ENCODE peak calls at places on chromosomes 5 and 9, in nine cellular contexts. Q is stimulated activated CD4-positive, alpha-beta T cell treated with anti-CD3 and anti-CD28 coated beads, Interleukin-1b, Interleukin-23, amount 100 ng/mL, for 24 hours; J is CD4-positive, alpha-beta T cell; B is KG1; C is mesothelial cell of epicardium; X is colonic mucosa; G is Calu3; W is M059J; F is T-helper 9 cell. P is an unnamed sample.

GRCh38 chr9:28024616-28025147 is 451.4 kb upstream of the C9orf72 start:
- DNase-seq in Q (no peak), J (no peak), B (no peak), C (no peak), X (no peak), G (no peak), W (no peak), F (no peak), P (no peak)

GRCh38 chr5:167804512-167805220 is 486.8 kb upstream of the WWC1 start:
- DNase-seq in Q (no peak), J (no peak), B (no peak), C (no peak), X (no peak), G (no peak), W (no peak), F (no peak), P (no peak)

GRCh38 chr5:39156082-39156481 is 63.3 kb downstream of the FYB1 start:
- DNase-seq in Q (no peak), J (no peak), B (no peak), C (no peak), X (no peak), G (no peak), W (no peak), F (no peak), P (no peak)

GRCh38 chr5:79795764-79796398 is 106.2 kb downstream of the CMYA5 start:
- DNase-seq in Q (no peak), J (no peak), B (no peak), C (no peak), X (no peak), G (peak), W (peak), F (no peak), P (no peak)

GRCh38 chr5:68332546-68332945 is 117.0 kb downstream of the PIK3R1 start:
- DNase-seq in Q (no peak), J (no peak), B (no peak), C (no peak), X (no peak), G (no peak), W (peak), F (no peak), P (no peak)

GRCh38 chr5:169914766-169915165 is 65.5 kb downstream of the INSYN2B start:
- DNase-seq in Q (no peak), J (no peak), B (no peak), C (peak), X (no peak), G (no peak), W (peak), F (no peak), P (no peak)

GRCh38 chr5:59874675-59875074 is 18.9 kb downstream of the PDE4D start:
- DNase-seq in Q (no peak), J (no peak), B (no peak), C (no peak), X (no peak), G (no peak), W (peak), F (no peak), P (no peak)

GRCh38 chr5:116571568-116572321 is 2.9 kb downstream of the SEMA6A start:
- DNase-seq in Q (no peak), J (no peak), B (no peak), C (no peak), X (peak), G (peak), W (no peak), F (no peak), P (no peak)

GRCh38 chr9:85960688-85961093 is 19.7 kb downstream of the NAA35 start:
- DNase-seq in Q (no peak), J (no peak), B (no peak), C (no peak), X (no peak), G (no peak), W (peak), F (no peak), P (no peak)

GRCh38 chr9:6305954-6306563 is 22.1 kb upstream of the TPD52L3 start:
- DNase-seq in Q (no peak), J (no peak), B (no peak), C (no peak), X (no peak), G (no peak), W (peak), F (no peak), P (no peak)

GRCh38 chr5:138370537-138370936 is 18.1 kb downstream of the KDM3B start:
- DNase-seq in Q (no peak), J (no peak), B (no peak), C (no peak), X (no peak), G (no peak), W (no peak), F (no peak), P (no peak)

P was measured in activated T-cell treated with anti-CD3 and anti-CD28 coated beads, Interleukin-2, amount 50 U/mL, for 72 hours.